ENCODE peak calls at places on chromosome 5, in four cellular contexts. M is left lung; D is CD4-positive, alpha-beta T cell; C is K562. Y is an unnamed sample.

GRCh38 chr5:69341520-69342161 is 9.0 kb upstream of the CCDC125 start:
- ATAC-seq in M (no peak), D (no peak), C (no peak), Y (no peak)

GRCh38 chr5:109759304-109759703 is 69.6 kb downstream of the MAN2A1 start:
- ATAC-seq in M (no peak), D (no peak), C (no peak), Y (no peak)

GRCh38 chr5:13212843-13213242 is 731.6 kb downstream of the DNAH5 start:
- ATAC-seq in M (no peak), D (no peak), C (no peak), Y (no peak)

GRCh38 chr5:172420215-172420934 is 34.0 kb downstream of the SH3PXD2B start:
- ATAC-seq in M (peak), D (no peak), C (peak), Y (peak)

GRCh38 chr5:101915559-101915958 is 380.5 kb downstream of the SLCO4C1 start:
- ATAC-seq in M (no peak), D (no peak), C (no peak), Y (no peak)

GRCh38 chr5:149228610-149229297 is 42.9 kb upstream of the AFAP1L1 start:
- ATAC-seq in M (peak), D (no peak), C (peak), Y (peak)

GRCh38 chr5:122532035-122532434 is 220.0 kb downstream of the SNCAIP start:
- ATAC-seq in M (no peak), D (no peak), C (no peak), Y (no peak)

GRCh38 chr5:72459089-72459661 is 48.0 kb downstream of the ZNF366 start:
- ATAC-seq in M (peak), D (no peak), C (no peak), Y (no peak)

GRCh38 chr5:133116601-133117000 is 64.8 kb downstream of the HSPA4 start:
- ATAC-seq in M (no peak), D (no peak), C (no peak), Y (peak)

GRCh38 chr5:72618699-72619098 is 111.5 kb upstream of the ZNF366 start:
- ATAC-seq in M (no peak), D (no peak), C (no peak), Y (no peak)

GRCh38 chr5:174175869-174176268 is 130.4 kb downstream of the NSG2 start:
- ATAC-seq in M (no peak), D (no peak), C (no peak), Y (no peak)

GRCh38 chr5:74575741-74576538 is 64.6 kb downstream of the ENC1 start:
- ATAC-seq in M (peak), D (peak), C (no peak), Y (peak)

GRCh38 chr5:101278011-101278687 is 375.1 kb upstream of the ST8SIA4 start:
- ATAC-seq in M (no peak), D (no peak), C (no peak), Y (no peak)

GRCh38 chr5:39716532-39716971 is 291.8 kb upstream of the DAB2 start:
- ATAC-seq in M (peak), D (peak), C (peak), Y (no peak)

GRCh38 chr5:40623480-40624420 is 56.0 kb upstream of the PTGER4 start:
- ATAC-seq in M (no peak), D (peak), C (no peak), Y (no peak)

GRCh38 chr5:64811050-64811640 is 42.4 kb downstream of the CWC27 start:
- ATAC-seq in M (peak), D (peak), C (peak), Y (no peak)

GRCh38 chr5:150057996-150058395 is 28.4 kb downstream of the CSF1R start:
- ATAC-seq in M (no peak), D (no peak), C (no peak), Y (no peak)

GRCh38 chr5:135371738-135372232 is 27.2 kb downstream of the MACROH2A1 start:
- ATAC-seq in M (peak), D (no peak), C (no peak), Y (peak)

GRCh38 chr5:39102684-39103155 is 28.5 kb upstream of the RICTOR start:
- ATAC-seq in M (no peak), D (no peak), C (peak), Y (no peak)

GRCh38 chr5:151454889-151455288 is 7.5 kb downstream of the SLC36A1 start:
- ATAC-seq in M (no peak), D (no peak), C (no peak), Y (no peak)

GRCh38 chr5:124231240-124231639 is 515.2 kb downstream of the ZNF608 start:
- ATAC-seq in M (no peak), D (no peak), C (no peak), Y (no peak)

GRCh38 chr5:117475925-117476324 is 901.3 kb upstream of the SEMA6A start:
- ATAC-seq in M (no peak), D (no peak), C (no peak), Y (no peak)

GRCh38 chr5:177367981-177368960 is 10.5 kb downstream of the RGS14 start:
- ATAC-seq in M (no peak), D (no peak), C (peak), Y (no peak)

GRCh38 chr5:31999470-31999869 is 174.6 kb downstream of the GOLPH3 start:
- ATAC-seq in M (no peak), D (no peak), C (no peak), Y (no peak)

GRCh38 chr5:116759860-116760644 is 185.4 kb upstream of the SEMA6A start:
- ATAC-seq in M (no peak), D (no peak), C (no peak), Y (peak)

GRCh38 chr5:14250094-14250777 is 107.1 kb downstream of the TRIO start:
- ATAC-seq in M (peak), D (no peak), C (peak), Y (peak)

DNA sequence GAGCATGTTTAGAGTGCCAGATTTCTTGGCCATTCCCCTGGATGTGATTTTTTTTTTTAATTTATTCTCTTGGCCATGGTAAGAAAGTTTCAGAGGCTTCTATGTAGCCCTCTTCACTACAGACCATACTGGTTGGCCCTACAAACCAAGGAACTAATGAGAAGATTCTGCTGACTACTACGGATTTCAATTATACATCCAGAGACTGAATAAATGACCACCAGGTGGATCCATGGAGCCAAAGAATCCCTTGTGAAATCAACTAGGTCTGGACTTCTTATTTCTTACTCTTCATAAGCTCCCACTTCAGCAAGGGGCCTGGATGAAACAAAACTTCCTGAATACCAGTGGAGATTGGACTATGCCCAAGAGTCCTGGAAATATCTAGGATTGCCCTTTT is 27.6 kb downstream of the ZNF622 start:
- ATAC-seq in M (no peak), D (no peak), C (peak), Y (no peak)
- TF ChIP-seq CTCF in M (no peak), D (no peak), C (peak), Y (no peak)

DNA sequence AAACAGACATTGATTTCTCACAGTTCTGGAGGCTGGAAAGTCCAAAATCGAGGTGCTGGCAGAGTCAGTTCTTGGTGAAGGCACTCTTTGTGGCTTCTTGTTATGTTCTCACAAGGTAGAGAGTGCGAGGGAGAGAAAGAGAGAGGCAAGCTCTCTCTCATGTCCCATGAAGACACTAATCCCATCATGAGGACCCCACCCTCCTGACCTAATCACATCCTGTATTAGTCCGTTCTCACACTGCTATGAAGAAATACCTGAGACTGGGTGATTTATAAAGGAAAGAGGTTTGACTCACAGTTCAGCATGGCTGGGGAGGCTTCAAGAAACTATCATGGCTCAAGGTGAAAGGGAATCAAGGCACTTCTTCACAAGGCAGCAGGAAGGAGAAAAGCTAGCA is 5.7 kb upstream of the AMACR start:
- ATAC-seq in M (no peak), D (no peak), C (no peak), Y (no peak)
- H3K27ac ChIP-seq in M (no peak), D (no peak), C (no peak), Y (no peak)

GRCh38 chr5:145587308-145588071 is 247.7 kb downstream of the PRELID2 start:
- ATAC-seq in M (peak), D (no peak), C (no peak), Y (peak)

GRCh38 chr5:145589063-145589462 is 246.1 kb downstream of the PRELID2 start:
- ATAC-seq in M (no peak), D (no peak), C (no peak), Y (no peak)

GRCh38 chr5:145588113-145588512 is 247.0 kb downstream of the PRELID2 start:
- ATAC-seq in M (no peak), D (no peak), C (no peak), Y (no peak)

GRCh38 chr5:145586664-145587307 is 248.4 kb downstream of the PRELID2 start:
- ATAC-seq in M (no peak), D (no peak), C (no peak), Y (no peak)

DNA sequence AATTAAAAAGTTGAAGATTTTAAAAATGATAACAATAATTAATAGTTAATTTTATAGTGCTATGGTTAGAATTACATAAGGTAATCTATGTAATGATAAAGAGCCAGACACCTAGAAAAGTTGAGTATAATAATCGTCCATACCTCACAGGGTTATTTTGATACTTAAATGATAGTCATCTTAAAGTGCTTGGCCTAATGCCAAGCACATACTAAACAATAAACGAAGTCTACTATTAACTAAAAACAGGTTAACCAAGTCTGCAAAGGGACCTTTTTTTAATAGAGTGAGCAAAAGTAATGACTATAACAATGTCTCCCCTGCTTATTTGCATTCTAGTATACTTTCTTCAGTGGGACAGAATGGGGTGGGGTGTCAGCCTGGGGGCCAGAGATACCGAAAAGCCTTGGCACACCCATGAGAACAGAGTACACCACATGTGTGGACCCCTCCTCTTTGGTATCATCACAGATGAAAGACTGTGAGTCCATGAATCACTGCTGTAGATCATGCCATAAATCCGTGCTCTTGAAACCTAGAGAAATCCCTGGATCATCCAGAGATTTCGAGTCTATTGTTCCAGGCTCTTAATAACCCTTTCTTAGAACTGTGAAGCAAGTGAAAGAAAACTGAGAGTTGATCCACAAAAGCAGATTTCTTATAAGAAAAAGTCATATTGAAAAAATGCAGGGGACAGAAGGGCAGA is 249.5 kb downstream of the PRELID2 start:
- ATAC-seq in M (no peak), D (no peak), C (no peak), Y (no peak)
- TF ChIP-seq CTCF in M (no peak), D (no peak), C (no peak), Y (no peak)

GRCh38 chr5:54704341-54704740 is 186.8 kb downstream of the SNX18 start:
- ATAC-seq in M (no peak), D (no peak), C (no peak), Y (no peak)
- H3K27ac ChIP-seq in M (no peak), D (no peak), C (no peak), Y (no peak)

DNA sequence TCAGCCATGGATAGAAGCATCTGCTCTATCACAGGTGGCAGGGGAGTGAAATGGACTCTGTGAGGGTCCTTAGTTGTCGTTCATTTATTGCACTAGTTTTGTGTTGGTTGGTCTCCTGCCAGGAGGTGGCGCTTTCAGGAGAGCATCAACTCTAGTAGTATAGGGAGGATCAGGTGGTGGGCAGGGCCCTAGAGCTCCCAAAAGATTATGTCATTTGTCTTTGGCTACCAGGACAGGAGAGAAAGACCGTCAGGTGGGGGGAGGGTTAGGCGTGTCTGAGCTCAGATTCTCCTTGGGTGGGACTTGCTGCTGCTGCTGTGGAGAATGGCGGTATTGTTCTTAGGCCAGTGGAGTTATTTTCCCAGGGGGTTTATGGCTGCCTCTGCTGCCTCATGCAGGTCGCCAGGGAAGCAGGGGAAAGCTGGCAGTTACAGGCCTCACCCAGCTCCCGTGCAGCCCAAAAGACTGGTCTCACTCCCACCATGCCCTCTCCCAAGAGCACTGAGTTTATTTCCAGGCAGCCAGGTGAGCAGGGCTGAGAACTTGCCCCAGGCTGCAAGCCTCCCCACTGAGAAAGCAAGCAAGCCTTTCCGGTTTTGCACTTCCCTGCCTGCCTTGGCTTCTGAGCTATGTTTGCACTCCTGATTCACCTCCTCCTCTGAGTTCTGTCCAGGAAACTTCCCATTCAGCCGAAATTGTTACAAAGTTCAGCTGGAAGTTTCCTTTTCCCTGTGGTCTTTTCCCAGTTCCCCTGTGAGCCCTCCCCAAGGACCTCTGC is 317.3 kb downstream of the TAF11L14 start:
- ATAC-seq in M (no peak), D (no peak), C (no peak), Y (no peak)
- TF ChIP-seq CTCF in M (no peak), D (no peak), C (no peak), Y (no peak)

GRCh38 chr5:82399111-82399510 is 121.0 kb upstream of the RPS23 start:
- ATAC-seq in M (no peak), D (no peak), C (no peak), Y (no peak)
- H3K27ac ChIP-seq in M (no peak), D (no peak), C (no peak), Y (no peak)